ENCODE peak calls at places on chromosomes 1 and 21, in four cellular contexts. W is GM13976, H is HuH-7.5, C is AG10803. J is an unnamed sample.

GRCh38 chr1:185338719-185339622 is 21.9 kb upstream of the IVNS1ABP start:
- DNase-seq in C (peak), W (peak), H (no peak), J (no peak)

GRCh38 chr1:200442023-200442422 is 32.2 kb upstream of the ZNF281 start:
- DNase-seq in H (no peak), C (no peak), W (no peak), J (no peak)

GRCh38 chr1:167689569-167689925 is 32.2 kb upstream of the MPZL1 start:
- DNase-seq in H (no peak), W (no peak), C (no peak), J (no peak)

GRCh38 chr1:121546830-121547680 is 362.3 kb downstream of the SRGAP2C start:
- DNase-seq in C (peak), H (no peak), W (no peak), J (no peak)

GRCh38 chr1:242454262-242455051 is 70.0 kb downstream of the PLD5 start:
- DNase-seq in H (peak), C (peak), W (peak), J (peak)

GRCh38 chr1:192459467-192459866 is 116.1 kb upstream of the RGS1 start:
- DNase-seq in C (no peak), H (no peak), W (no peak), J (no peak)

GRCh38 chr1:35925741-35926140 is 5.2 kb upstream of the AGO3 start:
- DNase-seq in W (no peak), C (peak), H (no peak), J (no peak)

GRCh38 chr1:22870201-22870871 is 102.3 kb downstream of the LACTBL1 start:
- DNase-seq in W (no peak), C (no peak), H (no peak), J (no peak)

GRCh38 chr1:209704584-209704983 is at the start of gene HSD11B1:
- DNase-seq in W (no peak), C (peak), H (no peak), J (no peak)

GRCh38 chr1:83810160-83810559 is 188.8 kb downstream of the TTLL7 start:
- DNase-seq in H (no peak), C (no peak), W (no peak), J (no peak)

GRCh38 chr1:104136621-104137020 is 386.9 kb downstream of the AMY1C start:
- DNase-seq in C (no peak), H (no peak), W (no peak), J (no peak)

GRCh38 chr1:216788671-216789070 is 65.4 kb upstream of the ESRRG start:
- DNase-seq in W (no peak), H (no peak), C (no peak), J (no peak)

GRCh38 chr1:160256396-160257046 is 5.8 kb downstream of the DCAF8 start:
- DNase-seq in W (no peak), H (no peak), C (peak), J (no peak)

GRCh38 chr1:61450454-61451213 is 274.3 kb downstream of the TM2D1 start:
- DNase-seq in C (peak), H (peak), W (no peak), J (no peak)

GRCh38 chr1:235011599-235012435 is 116.8 kb downstream of the TOMM20 start:
- DNase-seq in W (peak), H (no peak), C (peak), J (peak)

GRCh38 chr21:37331411-37331810 is 35.2 kb upstream of the DYRK1A start:
- DNase-seq in H (no peak), C (no peak), W (no peak), J (no peak)

GRCh38 chr21:45865106-45865835 is 116.3 kb upstream of the COL6A1 start:
- DNase-seq in H (no peak), C (peak), W (no peak), J (no peak)

GRCh38 chr1:201505505-201505893 is 1.4 kb downstream of the CSRP1 start:
- DNase-seq in C (peak), W (no peak), H (no peak), J (no peak)

GRCh38 chr1:154453577-154454352 is 48.3 kb upstream of the TDRD10 start:
- DNase-seq in W (no peak), H (no peak), C (peak), J (no peak)

J was measured in germinal center.